ENCODE peak calls at places on chromosome 1, in four cellular contexts. Z, G, N and B are unnamed samples.

GRCh38 chr1:154703207-154703606 is 95.2 kb upstream of the ADAR start:
- DNase-seq in N (no peak), G (peak), Z (no peak), B (no peak)

GRCh38 chr1:202023033-202023433 is 12.6 kb downstream of the ELF3 start:
- DNase-seq in N (no peak), Z (no peak), G (no peak), B (no peak)

GRCh38 chr1:161069731-161070270 is at the start of gene ARHGAP30:
- DNase-seq in G (no peak), N (peak), Z (peak), B (peak)

GRCh38 chr1:20150969-20151368 is 11.8 kb downstream of the PLA2G2F start:
- DNase-seq in Z (no peak), G (no peak), N (no peak), B (no peak)

GRCh38 chr1:153550827-153551512 is 1.9 kb upstream of the S100A3 start:
- DNase-seq in G (no peak), Z (no peak), N (no peak), B (no peak)

GRCh38 chr1:28887835-28888682 is 26.3 kb upstream of the EPB41 start:
- DNase-seq in Z (no peak), G (no peak), N (peak), B (no peak)

GRCh38 chr1:218344814-218345672 is at the start of gene TGFB2:
- DNase-seq in G (peak), Z (peak), N (no peak), B (peak)

GRCh38 chr1:17438176-17438976 is 1.1 kb downstream of the RCC2 start:
- DNase-seq in Z (peak), G (peak), N (peak), B (peak)

GRCh38 chr1:37653906-37654305 is 19.2 kb upstream of the RSPO1 start:
- DNase-seq in G (no peak), Z (no peak), N (no peak), B (no peak)

GRCh38 chr1:8202182-8202905 is 115.6 kb upstream of the SLC45A1 start:
- DNase-seq in N (no peak), Z (no peak), G (peak), B (no peak)

GRCh38 chr1:184661801-184662200 is 92.9 kb downstream of the EDEM3 start:
- DNase-seq in Z (no peak), N (no peak), G (no peak), B (no peak)

GRCh38 chr1:33955101-33955500 is 91.2 kb downstream of the HMGB4 start:
- DNase-seq in Z (no peak), N (no peak), G (no peak), B (no peak)

GRCh38 chr1:214958491-214958890 is 124.0 kb upstream of the KCNK2 start:
- DNase-seq in N (no peak), Z (no peak), G (no peak), B (no peak)

GRCh38 chr1:6245869-6246496 is 2.0 kb downstream of the HES3 start:
- DNase-seq in G (no peak), Z (no peak), N (peak), B (no peak)

GRCh38 chr1:103107696-103108524 is at the start of gene COL11A1:
- DNase-seq in Z (no peak), G (no peak), N (no peak), B (no peak)

GRCh38 chr1:117011334-117011733 is 9.8 kb downstream of the CD101 start:
- DNase-seq in N (no peak), G (no peak), Z (no peak), B (no peak)

GRCh38 chr1:231318568-231318967 is 19.1 kb downstream of the EXOC8 start:
- DNase-seq in N (no peak), G (no peak), Z (no peak), B (no peak)